ENCODE peak calls at places on chromosomes 5 and 9, in nine cellular contexts. X, A, B, N, W, I, K, C and Q are unnamed samples.

GRCh38 chr5:175872287-175873089 is 1.1 kb downstream of the CPLX2 start:
- DNase-seq in X (no peak), I (no peak), B (no peak), A (no peak), W (no peak), N (no peak), C (no peak), K (peak), Q (peak)

GRCh38 chr5:37120270-37120669 is 128.9 kb downstream of the CPLANE1 start:
- DNase-seq in A (no peak), B (no peak), K (no peak), C (no peak), X (no peak), W (no peak), N (no peak), I (no peak), Q (no peak)

GRCh38 chr9:124800306-124801259 is 23.6 kb downstream of the OLFML2A start:
- DNase-seq in C (no peak), W (no peak), A (no peak), K (peak), I (peak), B (no peak), N (no peak), X (no peak), Q (peak)

GRCh38 chr5:93289915-93290314 is 291.1 kb downstream of the NR2F1-AS1 start:
- DNase-seq in N (no peak), B (no peak), K (no peak), X (no peak), A (no peak), W (no peak), C (no peak), I (no peak), Q (no peak)

GRCh38 chr5:128539038-128539429 is 989 bp upstream of the FBN2 start:
- DNase-seq in I (no peak), A (no peak), X (no peak), K (peak), W (no peak), C (no peak), B (no peak), N (no peak), Q (peak)

GRCh38 chr5:108735790-108736189 is 11.9 kb upstream of the FER start:
- DNase-seq in W (no peak), A (no peak), K (no peak), C (no peak), X (no peak), I (no peak), N (no peak), B (no peak), Q (no peak)

GRCh38 chr9:35426627-35427026 is 63.3 kb upstream of the RUSC2 start:
- DNase-seq in A (no peak), X (no peak), B (no peak), N (no peak), W (no peak), K (no peak), I (no peak), C (no peak), Q (no peak)

GRCh38 chr5:95709967-95710650 is 21.0 kb upstream of the RHOBTB3 start:
- DNase-seq in C (no peak), N (no peak), B (no peak), A (no peak), I (no peak), W (peak), X (peak), K (no peak), Q (no peak)

GRCh38 chr5:154712518-154713437 is 42.4 kb upstream of the LARP1 start:
- DNase-seq in X (peak), N (no peak), I (peak), W (peak), A (no peak), B (peak), C (no peak), K (no peak), Q (peak)

GRCh38 chr5:101018299-101018698 is 115.2 kb upstream of the ST8SIA4 start:
- DNase-seq in K (no peak), C (no peak), A (no peak), I (no peak), B (no peak), N (no peak), W (no peak), X (no peak), Q (no peak)
- TF ChIP-seq POLR2AphosphoS5 in K (no peak), C (no peak), A (no peak), I (no peak), B (no peak), N (no peak), W (no peak), X (no peak), Q (no peak)

DNA sequence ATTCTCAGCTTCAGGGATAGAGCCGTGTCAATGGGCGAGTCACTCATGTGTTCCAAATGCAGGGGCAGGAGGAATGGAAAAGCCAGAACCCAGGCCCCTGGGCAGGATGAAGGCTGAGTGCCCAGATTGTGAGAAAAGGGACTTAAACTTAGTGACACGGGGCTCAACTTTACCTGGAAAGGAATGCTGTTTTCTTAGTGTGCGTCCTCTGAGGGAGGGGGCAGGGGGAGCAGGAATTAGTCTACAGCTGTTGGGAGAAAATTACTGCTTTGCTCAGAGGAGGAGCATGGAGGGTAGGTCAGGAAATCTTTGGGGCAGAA is 14.6 kb downstream of the HK3 start:
- DNase-seq in B (no peak), K (peak), I (no peak), N (no peak), A (no peak), X (no peak), C (no peak), W (no peak), Q (no peak)
- TF ChIP-seq CTCF in B (no peak), K (no peak), I (no peak), N (no peak), A (no peak), X (no peak), C (no peak), W (no peak), Q (no peak)

GRCh38 chr5:159101689-159102088 is 2.0 kb upstream of the EBF1 start:
- DNase-seq in X (no peak), B (no peak), K (no peak), W (no peak), N (no peak), C (no peak), I (no peak), A (no peak), Q (no peak)
- TF ChIP-seq POLR2AphosphoS5 in X (no peak), B (no peak), K (no peak), W (no peak), N (no peak), C (peak), I (no peak), A (no peak), Q (no peak)

GRCh38 chr9:89592963-89593775 is 11.6 kb upstream of the GADD45G start:
- DNase-seq in A (no peak), B (no peak), N (peak), I (no peak), K (no peak), X (no peak), C (no peak), W (no peak), Q (no peak)

GRCh38 chr9:89594811-89595550 is 9.8 kb upstream of the GADD45G start:
- DNase-seq in C (no peak), W (no peak), B (no peak), X (no peak), A (no peak), N (peak), K (no peak), I (no peak), Q (no peak)

GRCh38 chr9:89595646-89596045 is 9.2 kb upstream of the GADD45G start:
- DNase-seq in N (peak), A (no peak), B (no peak), C (no peak), K (no peak), I (no peak), W (no peak), X (no peak), Q (no peak)

GRCh38 chr9:89592201-89592815 is 12.5 kb upstream of the GADD45G start:
- DNase-seq in B (no peak), K (no peak), W (no peak), A (no peak), C (no peak), I (no peak), N (peak), X (no peak), Q (no peak)

DNA sequence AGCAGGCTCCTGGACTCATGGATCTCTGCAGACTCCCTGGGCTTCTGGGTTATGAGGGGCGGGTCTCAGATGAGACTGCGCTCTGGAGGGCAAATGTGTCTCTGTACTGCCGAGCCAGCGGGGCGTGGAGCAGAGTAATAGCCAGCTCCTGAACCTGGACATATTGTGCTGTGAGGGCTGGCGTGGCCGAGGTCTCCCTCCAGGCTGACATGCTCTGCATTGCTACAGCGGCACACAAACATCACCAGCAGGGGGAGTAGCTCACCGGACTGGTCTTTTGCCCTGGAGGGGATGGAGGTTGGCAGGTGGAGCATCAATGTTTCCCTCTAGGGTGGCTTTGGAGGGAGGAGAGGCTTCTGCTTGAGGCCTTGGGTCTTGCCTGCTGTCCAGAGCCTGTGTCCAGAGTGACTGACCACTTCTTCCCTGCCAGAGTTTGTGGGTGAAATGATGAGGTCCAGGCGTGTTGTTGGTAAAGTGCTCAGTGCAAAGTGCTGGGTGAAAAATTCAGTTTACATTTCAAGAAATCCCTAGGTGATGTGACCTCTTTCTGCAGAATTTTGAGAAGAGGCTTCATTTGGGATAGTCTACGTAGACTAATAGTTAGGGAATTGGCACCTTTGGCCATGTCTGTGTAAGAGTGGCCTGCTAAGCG is 10.9 kb upstream of the GADD45G start:
- DNase-seq in N (no peak), W (peak), C (no peak), X (no peak), B (no peak), I (peak), K (peak), A (no peak), Q (peak)
- TF ChIP-seq CTCF in N (no peak), W (no peak), C (peak), X (peak), B (no peak), I (peak), K (peak), A (peak), Q (peak)

DNA sequence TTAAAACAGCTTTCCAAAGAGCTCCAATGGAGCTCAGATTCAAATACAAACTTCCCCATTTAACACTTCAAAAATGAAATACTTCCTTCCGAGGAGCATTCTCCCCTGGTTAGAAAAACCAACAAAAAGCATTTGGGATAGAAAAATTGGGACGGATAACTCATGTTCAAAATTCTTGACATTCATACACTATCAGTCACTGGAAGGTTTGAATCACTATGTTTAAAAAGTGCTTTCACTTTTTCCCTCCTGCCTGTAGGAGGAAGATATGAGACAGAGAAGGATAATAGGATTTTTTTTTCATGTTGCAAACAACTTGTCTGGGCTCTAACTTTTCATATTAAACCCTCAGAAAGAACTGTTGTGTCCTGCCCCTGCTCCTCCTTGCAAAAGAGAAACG is 412.0 kb downstream of the ACTL7B start:
- DNase-seq in W (no peak), N (no peak), X (no peak), C (no peak), I (no peak), K (no peak), B (no peak), A (no peak), Q (no peak)
- TF ChIP-seq POLR2AphosphoS5 in W (no peak), N (no peak), X (no peak), C (no peak), I (no peak), K (no peak), B (no peak), A (no peak), Q (no peak)

GRCh38 chr5:60453186-60453976 is 246.6 kb downstream of the DEPDC1B start:
- DNase-seq in B (no peak), N (no peak), K (no peak), A (no peak), X (no peak), W (no peak), I (no peak), C (no peak), Q (no peak)

GRCh38 chr5:60455589-60455988 is 244.4 kb downstream of the DEPDC1B start:
- DNase-seq in X (no peak), W (no peak), I (no peak), N (no peak), C (no peak), K (no peak), B (no peak), A (no peak), Q (no peak)

GRCh38 chr5:60463179-60463868 is 236.6 kb downstream of the DEPDC1B start:
- DNase-seq in N (no peak), K (no peak), A (no peak), W (no peak), C (no peak), X (no peak), I (no peak), B (peak), Q (no peak)

GRCh38 chr5:60457256-60457655 is 242.7 kb downstream of the DEPDC1B start:
- DNase-seq in I (no peak), W (no peak), B (no peak), N (no peak), C (no peak), K (no peak), X (no peak), A (no peak), Q (no peak)

DNA sequence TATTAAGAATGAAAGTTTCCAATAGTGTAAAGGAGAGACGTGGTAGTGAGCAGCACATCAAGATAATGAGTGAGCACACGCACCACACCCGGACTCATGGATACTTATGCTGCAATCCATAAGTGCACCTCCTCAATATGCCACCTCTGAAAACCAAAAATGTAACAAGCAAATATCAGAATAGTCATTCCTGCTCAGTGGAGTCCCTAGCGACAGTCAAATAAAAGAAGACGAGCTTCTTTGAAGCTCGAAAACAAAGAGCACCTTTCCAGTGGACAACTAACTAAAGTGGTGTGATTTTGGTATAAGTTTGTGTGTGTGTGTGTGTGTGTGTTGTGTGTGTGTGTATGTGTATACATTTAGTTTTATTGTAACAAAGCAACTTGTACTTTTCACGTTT is 241.3 kb downstream of the DEPDC1B start:
- DNase-seq in I (no peak), K (no peak), X (no peak), B (no peak), N (no peak), C (no peak), W (no peak), A (no peak), Q (no peak)
- TF ChIP-seq CTCF in I (no peak), K (no peak), X (no peak), B (no peak), N (no peak), C (no peak), W (no peak), A (no peak), Q (no peak)

GRCh38 chr5:103079796-103080195 is 40.1 kb downstream of the GIN1 start:
- DNase-seq in I (no peak), W (no peak), X (no peak), K (no peak), C (no peak), B (no peak), N (no peak), A (no peak), Q (no peak)

GRCh38 chr5:103075442-103075841 is 44.5 kb downstream of the GIN1 start:
- DNase-seq in I (no peak), B (no peak), C (no peak), A (no peak), N (no peak), K (no peak), W (no peak), X (no peak), Q (no peak)
- TF ChIP-seq POLR2AphosphoS5 in I (no peak), B (no peak), C (no peak), A (no peak), N (no peak), K (no peak), W (no peak), X (no peak), Q (no peak)

DNA sequence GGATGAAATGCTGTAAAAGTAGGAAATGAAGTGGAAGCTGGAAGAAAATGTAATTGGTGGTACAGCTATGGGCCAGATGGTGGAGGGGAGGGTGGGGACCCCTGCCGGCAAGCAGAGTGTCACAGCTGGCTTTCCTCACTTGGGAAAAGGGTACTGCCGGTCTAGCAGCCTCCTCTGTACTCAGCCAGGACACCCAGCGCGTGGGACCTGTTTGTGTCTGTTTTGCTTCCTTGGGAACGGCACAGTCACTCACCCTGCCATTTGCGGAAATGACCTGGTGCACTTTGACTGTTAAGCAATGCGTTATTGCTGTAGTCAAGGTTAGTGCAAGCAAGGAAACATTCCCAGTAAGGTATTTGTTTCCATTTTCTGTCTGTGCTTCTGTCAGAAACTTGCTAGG is 10.1 kb downstream of the TMEM252 start:
- DNase-seq in B (no peak), X (no peak), C (no peak), N (no peak), A (no peak), W (peak), K (peak), I (peak), Q (peak)
- TF ChIP-seq CTCF in B (no peak), X (no peak), C (no peak), N (no peak), A (no peak), W (no peak), K (no peak), I (no peak), Q (no peak)

DNA sequence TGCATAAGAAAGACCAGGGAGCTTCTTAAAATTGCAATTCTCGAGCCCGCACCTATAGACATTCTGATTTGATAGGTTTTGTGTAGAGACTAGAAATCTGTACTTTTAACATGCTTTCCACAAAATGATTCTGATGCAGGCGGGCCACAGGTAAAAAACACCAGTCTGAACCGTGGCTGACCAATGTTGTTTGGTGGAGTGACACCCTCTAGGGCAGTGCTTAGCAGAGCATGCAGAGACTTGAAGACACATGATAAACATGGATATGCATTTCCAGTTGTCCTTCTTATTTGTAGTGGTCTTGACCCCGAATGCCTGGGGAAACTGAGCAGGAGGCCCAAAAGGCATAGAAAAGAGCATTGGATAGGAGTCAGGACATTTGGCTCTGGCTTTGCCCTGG is 10.5 kb upstream of the COL15A1 start:
- DNase-seq in B (no peak), C (no peak), A (no peak), X (no peak), N (no peak), I (no peak), K (no peak), W (no peak), Q (no peak)
- TF ChIP-seq POLR2AphosphoS5 in B (no peak), C (no peak), A (no peak), X (no peak), N (no peak), I (no peak), K (no peak), W (no peak), Q (no peak)

DNA sequence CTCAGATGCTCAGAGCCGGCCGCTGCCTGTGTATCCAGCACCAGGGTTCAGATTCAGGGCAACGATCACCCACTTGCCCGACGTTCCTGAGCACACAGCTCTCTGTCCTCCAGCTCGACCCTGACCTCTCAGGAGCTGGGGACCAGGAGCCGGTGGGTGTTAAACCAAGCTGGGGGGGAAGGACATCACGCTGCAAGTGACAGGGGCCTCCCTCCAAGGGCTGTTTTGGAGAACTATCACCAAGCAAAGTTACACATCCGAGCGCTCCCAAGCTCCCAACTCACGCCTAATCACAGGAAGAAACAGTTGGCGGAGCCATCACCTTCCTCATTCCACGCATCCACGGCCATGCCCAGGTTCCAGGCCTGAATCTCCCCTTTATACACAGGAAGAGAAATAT is 51.5 kb upstream of the ZNF354A start:
- DNase-seq in N (no peak), K (no peak), C (no peak), I (no peak), X (no peak), A (no peak), B (no peak), W (no peak), Q (no peak)
- TF ChIP-seq CTCF in N (no peak), K (no peak), C (no peak), I (no peak), X (no peak), A (no peak), B (no peak), W (no peak), Q (no peak)